ENCODE peak calls at places on chromosomes 6 and 20, in nine cellular contexts. One of them, this sample, is unnamed.

GRCh38 chr6:10595731-10596664 is 74.8 kb downstream of the GCNT2 start:
- DNase-seq in GM13977: no peak
- DNase-seq in A549: no peak
- DNase-seq in endothelial cell: no peak
- DNase-seq in D721Med: no peak
- DNase-seq in astrocyte of the spinal cord: peak
- DNase-seq in brain microvascular endothelial cell: peak
- DNase-seq in fibroblast of pulmonary artery: no peak
- DNase-seq in GM20000: no peak
- DNase-seq in this sample: no peak

GRCh38 chr6:160112628-160113294 is 8.9 kb upstream of the SLC22A1 start:
- DNase-seq in GM13977: no peak
- DNase-seq in A549: no peak
- DNase-seq in GM20000: no peak
- DNase-seq in fibroblast of pulmonary artery: no peak
- DNase-seq in astrocyte of the spinal cord: no peak
- DNase-seq in endothelial cell: no peak
- DNase-seq in D721Med: no peak
- DNase-seq in brain microvascular endothelial cell: no peak
- DNase-seq in this sample: no peak

GRCh38 chr6:70669133-70669532 is 1.4 kb downstream of the SMAP1 start:
- DNase-seq in brain microvascular endothelial cell: no peak
- DNase-seq in fibroblast of pulmonary artery: no peak
- DNase-seq in astrocyte of the spinal cord: peak
- DNase-seq in A549: no peak
- DNase-seq in D721Med: no peak
- DNase-seq in endothelial cell: no peak
- DNase-seq in GM20000: peak
- DNase-seq in GM13977: peak
- DNase-seq in this sample: no peak

GRCh38 chr20:54680872-54681297 is 205.5 kb downstream of the DOK5 start:
- DNase-seq in D721Med: no peak
- DNase-seq in fibroblast of pulmonary artery: peak
- DNase-seq in astrocyte of the spinal cord: peak
- DNase-seq in brain microvascular endothelial cell: peak
- DNase-seq in GM13977: peak
- DNase-seq in A549: peak
- DNase-seq in endothelial cell: peak
- DNase-seq in GM20000: peak
- DNase-seq in this sample: peak

GRCh38 chr6:2791124-2792050 is 26.2 kb downstream of the WRNIP1 start:
- DNase-seq in astrocyte of the spinal cord: peak
- DNase-seq in fibroblast of pulmonary artery: peak
- DNase-seq in D721Med: no peak
- DNase-seq in GM13977: peak
- DNase-seq in endothelial cell: peak
- DNase-seq in GM20000: peak
- DNase-seq in brain microvascular endothelial cell: peak
- DNase-seq in A549: peak
- DNase-seq in this sample: peak

GRCh38 chr6:111253999-111254778 is 166.9 kb downstream of the SLC16A10 start:
- DNase-seq in GM13977: no peak
- DNase-seq in brain microvascular endothelial cell: no peak
- DNase-seq in fibroblast of pulmonary artery: no peak
- DNase-seq in astrocyte of the spinal cord: no peak
- DNase-seq in A549: no peak
- DNase-seq in D721Med: no peak
- DNase-seq in GM20000: no peak
- DNase-seq in endothelial cell: no peak
- DNase-seq in this sample: no peak

GRCh38 chr20:44717986-44718385 is 2.8 kb downstream of the CCN5 start:
- DNase-seq in D721Med: no peak
- DNase-seq in A549: peak
- DNase-seq in brain microvascular endothelial cell: no peak
- DNase-seq in GM13977: no peak
- DNase-seq in endothelial cell: peak
- DNase-seq in fibroblast of pulmonary artery: no peak
- DNase-seq in astrocyte of the spinal cord: no peak
- DNase-seq in GM20000: no peak
- DNase-seq in this sample: peak

GRCh38 chr6:160949531-160949930 is 42.0 kb upstream of the MAP3K4 start:
- DNase-seq in GM20000: no peak
- DNase-seq in A549: no peak
- DNase-seq in GM13977: no peak
- DNase-seq in brain microvascular endothelial cell: no peak
- DNase-seq in D721Med: no peak
- DNase-seq in fibroblast of pulmonary artery: no peak
- DNase-seq in endothelial cell: no peak
- DNase-seq in astrocyte of the spinal cord: no peak
- DNase-seq in this sample: no peak

GRCh38 chr6:107652526-107653182 is 162.7 kb downstream of the SOBP start:
- DNase-seq in astrocyte of the spinal cord: no peak
- DNase-seq in GM20000: no peak
- DNase-seq in brain microvascular endothelial cell: no peak
- DNase-seq in D721Med: no peak
- DNase-seq in endothelial cell: no peak
- DNase-seq in GM13977: no peak
- DNase-seq in fibroblast of pulmonary artery: peak
- DNase-seq in A549: no peak
- DNase-seq in this sample: no peak

GRCh38 chr6:26342106-26342999 is 22.6 kb upstream of the BTN3A2 start:
- DNase-seq in endothelial cell: no peak
- DNase-seq in fibroblast of pulmonary artery: peak
- DNase-seq in GM13977: peak
- DNase-seq in astrocyte of the spinal cord: peak
- DNase-seq in D721Med: no peak
- DNase-seq in GM20000: peak
- DNase-seq in brain microvascular endothelial cell: peak
- DNase-seq in A549: peak
- DNase-seq in this sample: no peak

GRCh38 chr20:25353754-25354705 is 36.6 kb downstream of the ABHD12 start:
- DNase-seq in fibroblast of pulmonary artery: no peak
- DNase-seq in GM13977: no peak
- DNase-seq in D721Med: no peak
- DNase-seq in endothelial cell: no peak
- DNase-seq in astrocyte of the spinal cord: no peak
- DNase-seq in brain microvascular endothelial cell: no peak
- DNase-seq in A549: no peak
- DNase-seq in GM20000: no peak
- DNase-seq in this sample: no peak

GRCh38 chr20:37670426-37670825 is 23.4 kb upstream of the CTNNBL1 start:
- DNase-seq in fibroblast of pulmonary artery: no peak
- DNase-seq in GM20000: no peak
- DNase-seq in D721Med: no peak
- DNase-seq in endothelial cell: no peak
- DNase-seq in astrocyte of the spinal cord: no peak
- DNase-seq in GM13977: no peak
- DNase-seq in A549: no peak
- DNase-seq in brain microvascular endothelial cell: no peak
- DNase-seq in this sample: peak

GRCh38 chr20:37640600-37641561 is 52.9 kb upstream of the CTNNBL1 start:
- DNase-seq in fibroblast of pulmonary artery: peak
- DNase-seq in astrocyte of the spinal cord: no peak
- DNase-seq in D721Med: no peak
- DNase-seq in GM20000: no peak
- DNase-seq in endothelial cell: no peak
- DNase-seq in GM13977: no peak
- DNase-seq in A549: peak
- DNase-seq in brain microvascular endothelial cell: no peak
- DNase-seq in this sample: no peak

GRCh38 chr6:27791182-27791939 is 120.8 kb downstream of the OR2B2 start:
- DNase-seq in astrocyte of the spinal cord: peak
- DNase-seq in GM20000: peak
- DNase-seq in fibroblast of pulmonary artery: peak
- DNase-seq in A549: peak
- DNase-seq in D721Med: no peak
- DNase-seq in endothelial cell: peak
- DNase-seq in brain microvascular endothelial cell: peak
- DNase-seq in GM13977: peak
- DNase-seq in this sample: peak

GRCh38 chr6:133240511-133241087 is 558 bp upstream of the EYA4 start:
- DNase-seq in fibroblast of pulmonary artery: no peak
- DNase-seq in brain microvascular endothelial cell: no peak
- DNase-seq in astrocyte of the spinal cord: peak
- DNase-seq in GM13977: peak
- DNase-seq in A549: peak
- DNase-seq in endothelial cell: peak
- DNase-seq in D721Med: no peak
- DNase-seq in GM20000: peak
- DNase-seq in this sample: peak

GRCh38 chr6:44253307-44254101 is 3.8 kb downstream of the SLC35B2 start:
- DNase-seq in A549: peak
- DNase-seq in GM13977: no peak
- DNase-seq in endothelial cell: peak
- DNase-seq in D721Med: no peak
- DNase-seq in brain microvascular endothelial cell: peak
- DNase-seq in GM20000: no peak
- DNase-seq in fibroblast of pulmonary artery: peak
- DNase-seq in astrocyte of the spinal cord: no peak
- DNase-seq in this sample: peak
- TF ChIP-seq CTCF in A549: peak
- TF ChIP-seq CTCF in GM13977: peak
- TF ChIP-seq CTCF in endothelial cell: no peak
- TF ChIP-seq CTCF in D721Med: peak
- TF ChIP-seq CTCF in brain microvascular endothelial cell: peak
- TF ChIP-seq CTCF in GM20000: peak
- TF ChIP-seq CTCF in fibroblast of pulmonary artery: peak
- TF ChIP-seq CTCF in astrocyte of the spinal cord: peak
- TF ChIP-seq CTCF in this sample: peak

GRCh38 chr20:12966468-12967085 is 42.2 kb upstream of the SPTLC3 start:
- DNase-seq in D721Med: no peak
- DNase-seq in A549: peak
- DNase-seq in brain microvascular endothelial cell: peak
- DNase-seq in GM20000: no peak
- DNase-seq in fibroblast of pulmonary artery: peak
- DNase-seq in endothelial cell: no peak
- DNase-seq in GM13977: no peak
- DNase-seq in astrocyte of the spinal cord: peak
- DNase-seq in this sample: no peak
- TF ChIP-seq CTCF in D721Med: peak
- TF ChIP-seq CTCF in A549: peak
- TF ChIP-seq CTCF in brain microvascular endothelial cell: peak
- TF ChIP-seq CTCF in GM20000: no peak
- TF ChIP-seq CTCF in fibroblast of pulmonary artery: peak
- TF ChIP-seq CTCF in endothelial cell: no peak
- TF ChIP-seq CTCF in GM13977: peak
- TF ChIP-seq CTCF in astrocyte of the spinal cord: peak
- TF ChIP-seq CTCF in this sample: no peak

DNA sequence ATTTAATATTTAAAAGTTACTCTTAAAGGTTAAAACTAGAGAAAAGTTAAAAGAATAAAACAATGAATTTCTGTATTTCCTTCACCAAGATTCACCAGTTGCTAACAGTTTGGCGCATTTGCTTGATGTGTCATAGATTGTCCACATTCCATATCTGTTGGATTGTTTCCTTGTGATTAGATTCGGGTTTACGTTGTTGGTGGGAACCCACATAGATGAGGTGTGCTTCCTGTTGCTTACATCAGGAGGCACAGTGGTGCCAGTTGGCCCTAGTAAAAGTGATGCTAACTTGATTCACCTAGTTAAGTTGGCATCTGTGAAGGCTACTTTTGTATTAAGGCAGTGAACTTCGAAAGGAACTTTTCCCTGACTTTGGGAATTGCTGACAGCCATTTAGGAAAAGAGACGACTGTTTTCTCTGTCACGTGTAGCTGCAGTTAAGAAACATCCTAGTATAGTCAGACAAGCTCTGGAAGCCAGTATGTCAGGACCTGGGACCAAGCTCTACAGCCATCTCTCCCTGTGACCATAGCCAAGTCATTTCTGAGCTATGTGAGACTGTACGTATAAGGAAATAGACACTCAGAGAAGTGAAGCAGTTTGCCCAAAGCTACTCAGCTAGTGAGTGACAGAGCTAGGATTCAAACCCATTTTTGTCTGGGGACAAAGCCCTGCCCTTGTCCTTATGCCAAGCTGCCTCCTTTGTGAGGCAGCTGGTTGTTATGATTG is 49.0 kb downstream of the PPARD start:
- DNase-seq in GM13977: no peak
- DNase-seq in D721Med: no peak
- DNase-seq in A549: peak
- DNase-seq in endothelial cell: no peak
- DNase-seq in brain microvascular endothelial cell: peak
- DNase-seq in fibroblast of pulmonary artery: peak
- DNase-seq in GM20000: no peak
- DNase-seq in astrocyte of the spinal cord: peak
- DNase-seq in this sample: no peak
- TF ChIP-seq CTCF in GM13977: no peak
- TF ChIP-seq CTCF in D721Med: no peak
- TF ChIP-seq CTCF in A549: no peak
- TF ChIP-seq CTCF in endothelial cell: no peak
- TF ChIP-seq CTCF in brain microvascular endothelial cell: peak
- TF ChIP-seq CTCF in fibroblast of pulmonary artery: peak
- TF ChIP-seq CTCF in GM20000: no peak
- TF ChIP-seq CTCF in astrocyte of the spinal cord: peak
- TF ChIP-seq CTCF in this sample: no peak

GRCh38 chr20:34468956-34469355 is 47.3 kb upstream of the DYNLRB1 start:
- DNase-seq in astrocyte of the spinal cord: no peak
- DNase-seq in GM13977: no peak
- DNase-seq in GM20000: no peak
- DNase-seq in fibroblast of pulmonary artery: no peak
- DNase-seq in D721Med: no peak
- DNase-seq in endothelial cell: no peak
- DNase-seq in brain microvascular endothelial cell: no peak
- DNase-seq in A549: no peak
- DNase-seq in this sample: no peak

GRCh38 chr20:34475979-34476736 is 40.1 kb upstream of the DYNLRB1 start:
- DNase-seq in GM20000: peak
- DNase-seq in fibroblast of pulmonary artery: peak
- DNase-seq in A549: peak
- DNase-seq in endothelial cell: peak
- DNase-seq in GM13977: peak
- DNase-seq in brain microvascular endothelial cell: no peak
- DNase-seq in astrocyte of the spinal cord: peak
- DNase-seq in D721Med: no peak
- DNase-seq in this sample: peak

GRCh38 chr20:34472246-34472925 is 43.8 kb upstream of the DYNLRB1 start:
- DNase-seq in A549: no peak
- DNase-seq in brain microvascular endothelial cell: peak
- DNase-seq in D721Med: no peak
- DNase-seq in GM13977: no peak
- DNase-seq in GM20000: no peak
- DNase-seq in fibroblast of pulmonary artery: peak
- DNase-seq in astrocyte of the spinal cord: peak
- DNase-seq in endothelial cell: no peak
- DNase-seq in this sample: no peak

DNA sequence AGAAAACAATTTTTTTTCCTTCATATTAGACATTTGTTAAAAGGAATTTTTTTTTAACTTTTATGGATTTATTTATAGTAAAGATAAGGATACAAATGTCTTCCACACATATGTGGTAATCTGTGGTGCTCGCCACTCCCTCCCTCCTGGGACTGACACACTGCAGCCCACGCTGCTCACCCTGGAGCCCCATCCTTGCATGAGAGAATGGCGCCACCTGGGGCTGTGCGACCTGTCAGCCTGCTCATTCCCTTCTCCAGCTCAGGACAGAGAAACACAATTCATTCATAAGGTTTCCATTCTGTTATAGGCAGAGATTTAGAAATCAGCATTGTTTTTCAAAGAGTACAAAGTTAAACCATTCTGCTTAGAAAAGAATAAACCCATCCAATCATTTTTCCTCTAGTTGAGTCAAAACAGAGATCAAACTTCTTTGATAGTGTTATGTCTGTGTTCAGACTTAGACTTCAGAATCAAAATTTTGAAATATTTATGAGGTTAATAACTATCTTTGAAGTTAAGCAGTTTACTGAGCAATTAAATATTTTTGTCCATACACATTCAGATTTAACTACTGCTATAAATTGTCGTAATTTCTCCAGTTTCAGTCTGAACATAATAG is 42.8 kb upstream of the DYNLRB1 start:
- DNase-seq in D721Med: no peak
- DNase-seq in GM13977: peak
- DNase-seq in brain microvascular endothelial cell: peak
- DNase-seq in fibroblast of pulmonary artery: peak
- DNase-seq in astrocyte of the spinal cord: peak
- DNase-seq in endothelial cell: peak
- DNase-seq in GM20000: peak
- DNase-seq in A549: peak
- DNase-seq in this sample: peak
- TF ChIP-seq CTCF in D721Med: peak
- TF ChIP-seq CTCF in GM13977: peak
- TF ChIP-seq CTCF in brain microvascular endothelial cell: peak
- TF ChIP-seq CTCF in fibroblast of pulmonary artery: peak
- TF ChIP-seq CTCF in astrocyte of the spinal cord: peak
- TF ChIP-seq CTCF in endothelial cell: no peak
- TF ChIP-seq CTCF in GM20000: peak
- TF ChIP-seq CTCF in A549: peak
- TF ChIP-seq CTCF in this sample: no peak